ENCODE peak calls at places on chromosome 13, in five cellular contexts. One of them, this sample, is unnamed.
A peak's percentile ranks its signal among the peaks of the same experiment; 100 is the strongest.

GRCh38 chr13:38577048-38577447 is 109.8 kb upstream of the FREM2 start:
- DNase-seq in iPS DF 6.9: no peak
- DNase-seq in H1: no peak
- DNase-seq in Peyer's patch: no peak
- DNase-seq in aorta: no peak
- DNase-seq in this sample: no peak

GRCh38 chr13:78603240-78603947 is at the start of gene POU4F1:
- DNase-seq in iPS DF 6.9: no peak
- DNase-seq in aorta: peak; percentile 77
- DNase-seq in Peyer's patch: peak; percentile 72
- DNase-seq in H1: no peak
- DNase-seq in this sample: peak; percentile 65

GRCh38 chr13:31249140-31249539 is 49.4 kb downstream of the B3GLCT start:
- DNase-seq in iPS DF 6.9: no peak
- DNase-seq in aorta: no peak
- DNase-seq in Peyer's patch: no peak
- DNase-seq in H1: no peak
- DNase-seq in this sample: no peak

GRCh38 chr13:90918551-90918950 is 428.9 kb upstream of the MIR17HG start:
- DNase-seq in Peyer's patch: no peak
- DNase-seq in iPS DF 6.9: no peak
- DNase-seq in H1: no peak
- DNase-seq in aorta: no peak
- DNase-seq in this sample: no peak

GRCh38 chr13:49300716-49301589 is 53.2 kb downstream of the CDADC1 start:
- DNase-seq in Peyer's patch: peak; percentile 82
- DNase-seq in H1: no peak
- DNase-seq in aorta: no peak
- DNase-seq in iPS DF 6.9: peak; percentile 48
- DNase-seq in this sample: peak; percentile 63

GRCh38 chr13:43804461-43805070 is 17.8 kb upstream of the ENOX1 start:
- DNase-seq in Peyer's patch: no peak
- DNase-seq in H1: no peak
- DNase-seq in iPS DF 6.9: no peak
- DNase-seq in aorta: no peak
- DNase-seq in this sample: no peak

GRCh38 chr13:79874396-79875360 is 393.7 kb downstream of the NDFIP2 start:
- DNase-seq in Peyer's patch: no peak
- DNase-seq in iPS DF 6.9: no peak
- DNase-seq in H1: no peak
- DNase-seq in aorta: no peak
- DNase-seq in this sample: no peak

GRCh38 chr13:102452831-102453230 is 51.0 kb upstream of the FGF14 start:
- DNase-seq in H1: no peak
- DNase-seq in aorta: no peak
- DNase-seq in iPS DF 6.9: no peak
- DNase-seq in Peyer's patch: no peak
- DNase-seq in this sample: no peak

GRCh38 chr13:94254737-94255136 is 224.7 kb downstream of the DCT start:
- DNase-seq in H1: no peak
- DNase-seq in aorta: no peak
- DNase-seq in iPS DF 6.9: no peak
- DNase-seq in Peyer's patch: no peak
- DNase-seq in this sample: no peak

GRCh38 chr13:98452851-98453250 is 124.1 kb downstream of the STK24 start:
- DNase-seq in Peyer's patch: no peak
- DNase-seq in aorta: peak; percentile 59
- DNase-seq in iPS DF 6.9: no peak
- DNase-seq in H1: no peak
- DNase-seq in this sample: no peak

GRCh38 chr13:41613984-41614581 is 156.7 kb downstream of the RGCC start:
- DNase-seq in Peyer's patch: no peak
- DNase-seq in iPS DF 6.9: no peak
- DNase-seq in aorta: peak; percentile 69
- DNase-seq in H1: no peak
- DNase-seq in this sample: no peak

GRCh38 chr13:47081246-47081645 is 184.4 kb upstream of the HTR2A start:
- DNase-seq in aorta: no peak
- DNase-seq in H1: no peak
- DNase-seq in iPS DF 6.9: no peak
- DNase-seq in Peyer's patch: no peak
- DNase-seq in this sample: no peak

GRCh38 chr13:89361909-89362308 is 1690.7 kb downstream of the SLITRK5 start:
- DNase-seq in iPS DF 6.9: no peak
- DNase-seq in Peyer's patch: no peak
- DNase-seq in H1: no peak
- DNase-seq in aorta: no peak
- DNase-seq in this sample: no peak

GRCh38 chr13:67650471-67650870 is 420.3 kb upstream of the PCDH9 start:
- DNase-seq in Peyer's patch: no peak
- DNase-seq in iPS DF 6.9: no peak
- DNase-seq in H1: no peak
- DNase-seq in aorta: no peak
- DNase-seq in this sample: no peak

GRCh38 chr13:32659736-32660135 is 73.5 kb downstream of the PDS5B start:
- DNase-seq in H1: no peak
- DNase-seq in aorta: no peak
- DNase-seq in iPS DF 6.9: no peak
- DNase-seq in Peyer's patch: no peak
- DNase-seq in this sample: no peak

GRCh38 chr13:31767175-31767900 is 28.0 kb downstream of the RXFP2 start:
- DNase-seq in iPS DF 6.9: no peak
- DNase-seq in aorta: no peak
- DNase-seq in H1: no peak
- DNase-seq in Peyer's patch: no peak
- DNase-seq in this sample: no peak

GRCh38 chr13:27349458-27349857 is 75.0 kb upstream of the GTF3A start:
- DNase-seq in Peyer's patch: no peak
- DNase-seq in aorta: no peak
- DNase-seq in iPS DF 6.9: no peak
- DNase-seq in H1: no peak
- DNase-seq in this sample: no peak

GRCh38 chr13:72246396-72246795 is 379.4 kb upstream of the DACH1 start:
- DNase-seq in Peyer's patch: no peak
- DNase-seq in iPS DF 6.9: no peak
- DNase-seq in aorta: no peak
- DNase-seq in H1: no peak
- DNase-seq in this sample: no peak

GRCh38 chr13:114022876-114023275 is 49.0 kb upstream of the C13orf46 start:
- DNase-seq in H1: no peak
- DNase-seq in aorta: peak; percentile 42
- DNase-seq in iPS DF 6.9: no peak
- DNase-seq in Peyer's patch: no peak
- DNase-seq in this sample: no peak

GRCh38 chr13:66102864-66103263 is 1127.3 kb downstream of the PCDH9 start:
- DNase-seq in iPS DF 6.9: no peak
- DNase-seq in H1: no peak
- DNase-seq in Peyer's patch: no peak
- DNase-seq in aorta: no peak
- DNase-seq in this sample: no peak

GRCh38 chr13:34020388-34020787 is 202.4 kb downstream of the RFC3 start:
- DNase-seq in Peyer's patch: no peak
- DNase-seq in aorta: no peak
- DNase-seq in iPS DF 6.9: no peak
- DNase-seq in H1: no peak
- DNase-seq in this sample: no peak

GRCh38 chr13:49341941-49342340 is 94.2 kb downstream of the CDADC1 start:
- DNase-seq in H1: no peak
- DNase-seq in Peyer's patch: no peak
- DNase-seq in aorta: no peak
- DNase-seq in iPS DF 6.9: no peak
- DNase-seq in this sample: no peak

GRCh38 chr13:76994281-76994680 is 2.4 kb downstream of the CLN5 start:
- DNase-seq in Peyer's patch: no peak
- DNase-seq in iPS DF 6.9: no peak
- DNase-seq in H1: no peak
- DNase-seq in aorta: no peak
- DNase-seq in this sample: no peak

GRCh38 chr13:25881136-25881926 is 170.5 kb downstream of the SHISA2 start:
- DNase-seq in H1: no peak
- DNase-seq in iPS DF 6.9: no peak
- DNase-seq in aorta: no peak
- DNase-seq in Peyer's patch: no peak
- DNase-seq in this sample: no peak

GRCh38 chr13:25882732-25883357 is 169.0 kb downstream of the SHISA2 start:
- DNase-seq in Peyer's patch: no peak
- DNase-seq in H1: no peak
- DNase-seq in iPS DF 6.9: no peak
- DNase-seq in aorta: no peak
- DNase-seq in this sample: no peak

GRCh38 chr13:25881946-25882574 is 169.8 kb downstream of the SHISA2 start:
- DNase-seq in aorta: no peak
- DNase-seq in iPS DF 6.9: no peak
- DNase-seq in H1: no peak
- DNase-seq in Peyer's patch: no peak
- DNase-seq in this sample: no peak

GRCh38 chr13:25876256-25876655 is 175.6 kb downstream of the SHISA2 start:
- DNase-seq in aorta: no peak
- DNase-seq in iPS DF 6.9: no peak
- DNase-seq in H1: no peak
- DNase-seq in Peyer's patch: no peak
- DNase-seq in this sample: no peak

GRCh38 chr13:25879466-25879865 is 172.3 kb downstream of the SHISA2 start:
- DNase-seq in iPS DF 6.9: no peak
- DNase-seq in H1: no peak
- DNase-seq in Peyer's patch: no peak
- DNase-seq in aorta: no peak
- DNase-seq in this sample: no peak
- H3K4me1 ChIP-seq in iPS DF 6.9: no peaks in the 10 kb centered on the region
- H3K4me1 ChIP-seq in H1: peaks cover 16% of the 10 kb centered on the region
- H3K4me1 ChIP-seq in Peyer's patch: no peaks in the 10 kb centered on the region
- H3K4me1 ChIP-seq in aorta: no peaks in the 10 kb centered on the region
- H3K4me1 ChIP-seq in this sample: no peaks in the 10 kb centered on the region

DNA sequence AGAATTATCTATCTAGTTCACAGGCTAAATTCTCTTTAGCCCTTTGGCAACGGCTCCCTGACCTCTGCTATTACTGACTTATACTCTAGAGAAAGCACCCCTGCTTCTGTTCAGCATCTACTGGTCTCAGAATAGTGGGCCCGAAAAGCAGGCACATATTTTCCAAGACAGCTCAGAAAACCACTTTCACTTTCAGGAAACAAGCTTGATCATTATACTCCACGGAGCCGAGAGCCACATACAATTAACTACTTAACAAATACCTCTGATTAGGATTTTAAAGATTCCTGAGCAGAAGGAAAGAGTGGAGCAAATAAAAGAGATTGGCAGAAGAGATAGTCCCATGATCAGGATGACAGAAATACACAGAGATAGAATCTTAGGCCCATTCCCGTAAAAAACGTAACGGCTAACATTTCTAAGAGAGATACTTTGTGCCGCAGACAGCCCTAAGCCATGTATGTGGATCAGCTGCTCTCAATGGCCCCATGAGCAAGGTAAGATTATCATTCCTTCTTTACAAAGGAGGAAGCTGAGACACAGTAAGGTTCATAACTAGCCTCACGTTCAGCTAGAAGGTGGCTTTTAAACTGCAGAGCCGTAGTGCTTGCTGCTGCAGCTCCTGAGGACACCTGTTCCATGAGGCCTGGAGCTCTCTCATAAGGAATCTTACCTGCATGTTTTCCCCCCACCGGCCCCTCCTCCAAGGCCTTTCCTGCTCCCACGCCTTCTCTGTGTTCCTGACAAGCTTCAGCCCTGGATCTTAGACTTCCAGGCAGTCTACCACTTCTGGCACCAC is 227.2 kb downstream of the FOXO1 start:
- DNase-seq in iPS DF 6.9: no peak
- DNase-seq in aorta: no peak
- DNase-seq in Peyer's patch: no peak
- DNase-seq in H1: no peak
- DNase-seq in this sample: no peak
- H3K4me3 ChIP-seq in iPS DF 6.9: no peak overlapping the region
- H3K4me3 ChIP-seq in aorta: no peak overlapping the region
- H3K4me3 ChIP-seq in Peyer's patch: no peak overlapping the region
- H3K4me3 ChIP-seq in H1: no peak overlapping the region
- H3K4me3 ChIP-seq in this sample: no peak overlapping the region

DNA sequence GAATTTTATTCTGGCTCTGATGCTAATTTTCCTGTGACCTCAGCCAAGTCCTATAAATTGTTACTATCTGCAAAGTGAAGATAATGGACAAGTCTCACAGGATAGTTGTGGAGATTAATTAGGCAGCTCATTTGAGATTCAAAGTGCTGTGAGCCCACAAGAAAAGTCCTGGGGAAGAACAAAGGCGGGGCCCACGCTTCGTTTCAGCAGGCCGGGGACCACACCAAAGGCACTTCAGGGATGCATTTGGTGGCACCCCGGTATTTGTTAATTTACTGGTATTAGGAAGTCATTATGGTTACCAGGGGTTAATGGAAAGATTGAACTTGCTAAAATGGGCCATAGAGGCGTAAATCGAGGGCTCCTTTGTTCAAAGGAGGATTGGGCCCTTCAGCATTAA is 511.0 kb downstream of the IRS2 start:
- DNase-seq in H1: no peak
- DNase-seq in Peyer's patch: no peak
- DNase-seq in aorta: no peak
- DNase-seq in iPS DF 6.9: no peak
- DNase-seq in this sample: no peak
- H3K4me1 ChIP-seq in H1: peaks cover 7% of the 10 kb centered on the region
- H3K4me1 ChIP-seq in Peyer's patch: no peaks in the 10 kb centered on the region
- H3K4me1 ChIP-seq in aorta: no peaks in the 10 kb centered on the region
- H3K4me1 ChIP-seq in iPS DF 6.9: peaks cover 1% of the 10 kb centered on the region
- H3K4me1 ChIP-seq in this sample: no peaks in the 10 kb centered on the region

GRCh38 chr13:24679686-24680085 is 522 bp upstream of the ATP12A start:
- DNase-seq in iPS DF 6.9: no peak
- DNase-seq in aorta: no peak
- DNase-seq in H1: no peak
- DNase-seq in Peyer's patch: peak; percentile 13
- DNase-seq in this sample: no peak
- H3K4me3 ChIP-seq in iPS DF 6.9: peak overlapping the region; percentile 81
- H3K4me3 ChIP-seq in aorta: no peak overlapping the region
- H3K4me3 ChIP-seq in H1: peak overlapping the region; percentile 60
- H3K4me3 ChIP-seq in Peyer's patch: no peak overlapping the region
- H3K4me3 ChIP-seq in this sample: no peak overlapping the region

DNA sequence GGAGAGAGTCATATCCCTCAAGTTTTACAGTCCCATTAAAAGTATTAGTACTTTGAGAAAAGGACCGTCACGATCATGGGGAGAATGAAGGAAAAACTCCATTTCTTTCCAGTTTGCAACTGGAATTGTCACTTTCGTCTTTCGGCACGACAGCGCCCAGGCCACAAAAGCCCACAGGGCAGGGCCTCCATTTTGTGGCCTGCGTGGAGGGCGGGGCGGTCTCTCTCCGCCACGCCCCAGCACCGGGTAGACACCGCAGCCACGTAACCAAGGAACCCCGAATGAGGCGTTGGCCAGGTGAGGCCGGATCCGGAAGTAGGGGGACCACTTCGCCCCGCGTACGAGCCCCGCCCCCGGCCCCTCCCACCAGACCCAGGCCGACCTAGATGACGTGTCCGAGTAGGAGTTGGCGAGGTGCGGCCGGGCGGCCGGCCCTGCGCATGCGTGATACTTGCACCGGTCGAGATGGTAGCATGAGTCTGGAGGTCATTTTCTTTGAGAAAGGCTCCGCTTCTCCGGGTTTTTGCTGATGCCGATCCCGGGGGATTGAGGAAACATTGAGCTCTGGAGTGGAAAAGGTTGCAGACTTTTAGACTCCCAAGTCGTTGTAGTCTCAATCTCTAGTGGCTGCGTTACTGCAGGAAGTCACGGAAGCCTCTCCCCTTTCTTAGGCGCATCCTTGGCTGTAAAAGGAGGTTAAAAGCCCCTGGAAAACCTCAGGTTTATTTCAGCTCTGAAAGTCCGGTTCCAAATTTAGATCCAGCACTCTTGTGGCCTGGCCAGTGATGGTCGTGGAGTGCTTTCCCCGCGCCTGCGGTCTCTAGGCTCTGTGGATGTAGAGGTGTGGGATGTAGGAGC is 2.7 kb upstream of the TM9SF2 start:
- DNase-seq in Peyer's patch: peak; percentile 99
- DNase-seq in aorta: peak; percentile 98
- DNase-seq in H1: peak; percentile 98
- DNase-seq in iPS DF 6.9: peak; percentile 97
- DNase-seq in this sample: peak; percentile 99
- H3K4me1 ChIP-seq in Peyer's patch: peaks cover 5% of the 10 kb centered on the region
- H3K4me1 ChIP-seq in aorta: peaks cover 2% of the 10 kb centered on the region
- H3K4me1 ChIP-seq in H1: no peaks in the 10 kb centered on the region
- H3K4me1 ChIP-seq in iPS DF 6.9: peaks cover 2% of the 10 kb centered on the region
- H3K4me1 ChIP-seq in this sample: peaks cover 38% of the 10 kb centered on the region

This sample was measured in mucosa of descending colon.